ENCODE peak calls at places on chromosome 20, in five cellular contexts. One of them, this sample, is unnamed.

GRCh38 chr20:35340436-35340835 is 48.2 kb upstream of the FAM83C start:
- DNase-seq in CD8-positive, alpha-beta T cell: no peak
- DNase-seq in upper lobe of left lung: no peak
- DNase-seq in H4: no peak
- DNase-seq in COR-L47: no peak
- DNase-seq in this sample: no peak

GRCh38 chr20:8744228-8744844 is 324.6 kb upstream of the PLCB4 start:
- DNase-seq in CD8-positive, alpha-beta T cell: no peak
- DNase-seq in COR-L47: no peak
- DNase-seq in upper lobe of left lung: no peak
- DNase-seq in H4: no peak
- DNase-seq in this sample: no peak

GRCh38 chr20:11467436-11467835 is 450.3 kb upstream of the BTBD3 start:
- DNase-seq in upper lobe of left lung: no peak
- DNase-seq in COR-L47: no peak
- DNase-seq in CD8-positive, alpha-beta T cell: no peak
- DNase-seq in H4: no peak
- DNase-seq in this sample: no peak

GRCh38 chr20:37529968-37530600 is 2.4 kb upstream of the BLCAP start:
- DNase-seq in upper lobe of left lung: no peak
- DNase-seq in H4: no peak
- DNase-seq in CD8-positive, alpha-beta T cell: no peak
- DNase-seq in COR-L47: no peak
- DNase-seq in this sample: peak

GRCh38 chr20:48821261-48821910 is 6.4 kb downstream of the PREX1 start:
- DNase-seq in CD8-positive, alpha-beta T cell: no peak
- DNase-seq in H4: no peak
- DNase-seq in COR-L47: no peak
- DNase-seq in upper lobe of left lung: no peak
- DNase-seq in this sample: no peak

GRCh38 chr20:19460386-19460785 is 247.9 kb downstream of the SLC24A3 start:
- DNase-seq in H4: no peak
- DNase-seq in upper lobe of left lung: no peak
- DNase-seq in CD8-positive, alpha-beta T cell: no peak
- DNase-seq in COR-L47: no peak
- DNase-seq in this sample: no peak

GRCh38 chr20:25061821-25062530 is 4.0 kb upstream of the ACSS1 start:
- DNase-seq in upper lobe of left lung: no peak
- DNase-seq in CD8-positive, alpha-beta T cell: no peak
- DNase-seq in H4: no peak
- DNase-seq in COR-L47: no peak
- DNase-seq in this sample: no peak

GRCh38 chr20:45621593-45621992 is 7.9 kb upstream of the WFDC10A start:
- DNase-seq in COR-L47: no peak
- DNase-seq in H4: no peak
- DNase-seq in CD8-positive, alpha-beta T cell: no peak
- DNase-seq in upper lobe of left lung: no peak
- DNase-seq in this sample: no peak

GRCh38 chr20:45211569-45212474 is 5.0 kb downstream of the SEMG1 start:
- DNase-seq in COR-L47: no peak
- DNase-seq in CD8-positive, alpha-beta T cell: no peak
- DNase-seq in H4: no peak
- DNase-seq in upper lobe of left lung: no peak
- DNase-seq in this sample: no peak

GRCh38 chr20:3203315-3204123 is 963 bp downstream of the DDRGK1 start:
- DNase-seq in H4: no peak
- DNase-seq in upper lobe of left lung: peak
- DNase-seq in COR-L47: peak
- DNase-seq in CD8-positive, alpha-beta T cell: peak
- DNase-seq in this sample: peak

GRCh38 chr20:16366548-16366947 is 206.7 kb downstream of the KIF16B start:
- DNase-seq in upper lobe of left lung: no peak
- DNase-seq in H4: no peak
- DNase-seq in CD8-positive, alpha-beta T cell: no peak
- DNase-seq in COR-L47: no peak
- DNase-seq in this sample: no peak

GRCh38 chr20:19876828-19877227 is 118.8 kb downstream of the RIN2 start:
- DNase-seq in H4: no peak
- DNase-seq in COR-L47: no peak
- DNase-seq in upper lobe of left lung: no peak
- DNase-seq in CD8-positive, alpha-beta T cell: no peak
- DNase-seq in this sample: no peak

GRCh38 chr20:50924261-50924660 is 7.0 kb downstream of the ADNP start:
- DNase-seq in CD8-positive, alpha-beta T cell: no peak
- DNase-seq in upper lobe of left lung: no peak
- DNase-seq in COR-L47: no peak
- DNase-seq in H4: no peak
- DNase-seq in this sample: no peak

GRCh38 chr20:50415516-50416268 is 94.5 kb upstream of the PTPN1 start:
- DNase-seq in COR-L47: no peak
- DNase-seq in H4: peak
- DNase-seq in CD8-positive, alpha-beta T cell: no peak
- DNase-seq in upper lobe of left lung: peak
- DNase-seq in this sample: no peak

GRCh38 chr20:33092361-33092760 is 12.9 kb downstream of the BPIFB4 start:
- DNase-seq in upper lobe of left lung: no peak
- DNase-seq in H4: no peak
- DNase-seq in COR-L47: no peak
- DNase-seq in CD8-positive, alpha-beta T cell: no peak
- DNase-seq in this sample: no peak

GRCh38 chr20:32312718-32313424 is 35.4 kb downstream of the KIF3B start:
- DNase-seq in COR-L47: no peak
- DNase-seq in CD8-positive, alpha-beta T cell: no peak
- DNase-seq in upper lobe of left lung: no peak
- DNase-seq in H4: no peak
- DNase-seq in this sample: no peak

GRCh38 chr20:25318471-25319240 is 70.8 kb downstream of the PYGB start:
- DNase-seq in CD8-positive, alpha-beta T cell: no peak
- DNase-seq in H4: no peak
- DNase-seq in COR-L47: no peak
- DNase-seq in upper lobe of left lung: no peak
- DNase-seq in this sample: peak

GRCh38 chr20:57445298-57445697 is 54.1 kb downstream of the RBM38 start:
- DNase-seq in COR-L47: no peak
- DNase-seq in H4: peak
- DNase-seq in CD8-positive, alpha-beta T cell: no peak
- DNase-seq in upper lobe of left lung: no peak
- DNase-seq in this sample: no peak

GRCh38 chr20:47676219-47676721 is 109.0 kb downstream of the SULF2 start:
- DNase-seq in H4: no peak
- DNase-seq in CD8-positive, alpha-beta T cell: no peak
- DNase-seq in upper lobe of left lung: no peak
- DNase-seq in COR-L47: no peak
- DNase-seq in this sample: peak

GRCh38 chr20:53028337-53029007 is 56.3 kb downstream of the TSHZ2 start:
- DNase-seq in CD8-positive, alpha-beta T cell: no peak
- DNase-seq in COR-L47: no peak
- DNase-seq in H4: no peak
- DNase-seq in upper lobe of left lung: no peak
- DNase-seq in this sample: no peak

GRCh38 chr20:36017034-36017951 is 48.9 kb downstream of the CNBD2 start:
- DNase-seq in CD8-positive, alpha-beta T cell: no peak
- DNase-seq in COR-L47: no peak
- DNase-seq in H4: peak
- DNase-seq in upper lobe of left lung: peak
- DNase-seq in this sample: no peak

GRCh38 chr20:9838035-9838377 is 870 bp downstream of the PAK5 start:
- DNase-seq in upper lobe of left lung: no peak
- DNase-seq in CD8-positive, alpha-beta T cell: no peak
- DNase-seq in COR-L47: no peak
- DNase-seq in H4: no peak
- DNase-seq in this sample: no peak

GRCh38 chr20:33305591-33306057 is 22.6 kb downstream of the BPIFB1 start:
- DNase-seq in COR-L47: no peak
- DNase-seq in CD8-positive, alpha-beta T cell: no peak
- DNase-seq in upper lobe of left lung: no peak
- DNase-seq in H4: peak
- DNase-seq in this sample: no peak

GRCh38 chr20:39880890-39881289 is 808.1 kb downstream of the MAFB start:
- DNase-seq in COR-L47: no peak
- DNase-seq in H4: no peak
- DNase-seq in CD8-positive, alpha-beta T cell: no peak
- DNase-seq in upper lobe of left lung: no peak
- DNase-seq in this sample: no peak

This sample was measured in activated CD8-positive, alpha-beta memory T cell treated with anti-CD3 and anti-CD28 coated beads, Interleukin-2, amount 50 U/mL, for 48 hours.